ENCODE peak calls at places on chromosomes 16 and 17, in four cellular contexts. Y, Z, I and Q are unnamed samples.

GRCh38 chr16:15950167-15950854 is 895 bp downstream of the ABCC1 start:
- DNase-seq in Y (no peak), Z (peak), I (no peak), Q (peak)

GRCh38 chr16:3349175-3349574 is 6.5 kb upstream of the OR2C1 start:
- DNase-seq in Y (no peak), Z (no peak), I (no peak), Q (no peak)

GRCh38 chr17:81432873-81433451 is 37.7 kb downstream of the BAHCC1 start:
- DNase-seq in Y (no peak), Z (peak), I (no peak), Q (no peak)

GRCh38 chr17:54353789-54354525 is 531.2 kb downstream of the KIF2B start:
- DNase-seq in Y (no peak), Z (no peak), I (no peak), Q (no peak)

GRCh38 chr16:68237243-68238028 is 1.5 kb upstream of the ESRP2 start:
- DNase-seq in Y (peak), Z (peak), I (peak), Q (peak)

GRCh38 chr17:3762922-3763776 is 37.8 kb downstream of the ITGAE start:
- DNase-seq in Y (no peak), Z (no peak), I (no peak), Q (no peak)

GRCh38 chr16:82094942-82095540 is 60.0 kb downstream of the HSD17B2 start:
- DNase-seq in Y (no peak), Z (no peak), I (no peak), Q (no peak)

GRCh38 chr17:76353004-76353598 is 615 bp downstream of the PRPSAP1 start:
- DNase-seq in Y (no peak), Z (peak), I (no peak), Q (peak)

GRCh38 chr17:77472837-77473214 is 332.1 kb downstream of the SEC14L1 start:
- DNase-seq in Y (no peak), Z (no peak), I (no peak), Q (no peak)

GRCh38 chr17:75758131-75758905 is 6.7 kb downstream of the GALK1 start:
- DNase-seq in Y (no peak), Z (no peak), I (no peak), Q (no peak)

GRCh38 chr17:35545150-35545549 is 7.7 kb upstream of the SLFN12L start:
- DNase-seq in Y (no peak), Z (no peak), I (no peak), Q (no peak)

GRCh38 chr16:87384162-87384999 is 805 bp upstream of the FBXO31 start:
- DNase-seq in Y (no peak), Z (peak), I (peak), Q (peak)

GRCh38 chr17:37261286-37261685 is 114.5 kb upstream of the C17orf78 start:
- DNase-seq in Y (no peak), Z (no peak), I (no peak), Q (no peak)

GRCh38 chr17:54859187-54859586 is 41.5 kb upstream of the TOM1L1 start:
- DNase-seq in Y (no peak), Z (no peak), I (no peak), Q (no peak)

GRCh38 chr17:67246398-67246647 is 1.3 kb upstream of the HELZ start:
- DNase-seq in Y (no peak), Z (no peak), I (no peak), Q (no peak)

GRCh38 chr16:89507834-89508590 is at the start of gene SPG7:
- DNase-seq in Y (peak), Z (peak), I (peak), Q (peak)

GRCh38 chr16:75555213-75555706 is 792 bp downstream of the TMEM231 start:
- DNase-seq in Y (peak), Z (peak), I (no peak), Q (peak)

GRCh38 chr17:77287432-77288068 is 146.8 kb downstream of the SEC14L1 start:
- DNase-seq in Y (peak), Z (peak), I (no peak), Q (peak)

GRCh38 chr16:46850619-46851555 is 19.9 kb upstream of the C16orf87 start:
- DNase-seq in Y (no peak), Z (no peak), I (no peak), Q (peak)

GRCh38 chr16:25143898-25144297 is 32.4 kb downstream of the LCMT1 start:
- DNase-seq in Y (no peak), Z (no peak), I (no peak), Q (peak)